ENCODE peak calls at places on chromosomes 11 and 22, in nine cellular contexts. I is CD4-positive, CD25-positive, alpha-beta regulatory T cell; W is spleen; U is IMR-90; V is thoracic aorta; M is Peyer's patch; L is brain microvascular endothelial cell; C is mammary epithelial cell; B is kidney. Z is an unnamed sample.

GRCh38 chr11:77748266-77748665 is 72.3 kb downstream of the RSF1 start:
- DNase-seq in I (no peak), W (no peak), U (no peak), V (no peak), M (no peak), L (no peak), C (no peak), B (no peak), Z (no peak)

GRCh38 chr22:26893711-26894110 is 236.3 kb downstream of the MIAT start:
- DNase-seq in I (no peak), W (no peak), U (no peak), V (no peak), M (no peak), L (no peak), C (no peak), B (no peak), Z (no peak)

GRCh38 chr11:64540426-64540825 is 50.6 kb upstream of the SLC22A12 start:
- DNase-seq in I (no peak), W (peak; percentile 41), U (no peak), V (no peak), M (peak; percentile 22), L (no peak), C (no peak), B (peak; percentile 48), Z (no peak)

GRCh38 chr22:22789233-22789921 is 98.2 kb upstream of the IGLL5 start:
- DNase-seq in I (no peak), W (no peak), U (no peak), V (no peak), M (no peak), L (no peak), C (no peak), B (no peak), Z (no peak)

GRCh38 chr11:34644669-34645406 is 23.9 kb downstream of the EHF start:
- DNase-seq in I (no peak), W (no peak), U (peak; percentile 89), V (no peak), M (no peak), L (peak; percentile 84), C (peak; percentile 73), B (no peak), Z (no peak)

GRCh38 chr11:27456140-27456801 is 16.3 kb downstream of the LGR4 start:
- DNase-seq in I (no peak), W (no peak), U (peak; percentile 50), V (no peak), M (no peak), L (no peak), C (peak; percentile 79), B (no peak), Z (no peak)

GRCh38 chr11:123616505-123617198 is 37.8 kb downstream of the SCN3B start:
- DNase-seq in I (no peak), W (no peak), U (peak; percentile 86), V (no peak), M (no peak), L (no peak), C (peak; percentile 82), B (peak; percentile 84), Z (no peak)

GRCh38 chr22:35227248-35227647 is 30.0 kb upstream of the HMGXB4 start:
- DNase-seq in I (no peak), W (no peak), U (no peak), V (no peak), M (no peak), L (no peak), C (no peak), B (no peak), Z (no peak)

GRCh38 chr11:130587658-130588057 is 139.2 kb downstream of the ADAMTS15 start:
- DNase-seq in I (no peak), W (no peak), U (no peak), V (no peak), M (no peak), L (no peak), C (no peak), B (no peak), Z (no peak)

GRCh38 chr11:95703059-95703458 is 86.5 kb downstream of the FAM76B start:
- DNase-seq in I (peak; percentile 83), W (no peak), U (no peak), V (no peak), M (no peak), L (no peak), C (no peak), B (no peak), Z (no peak)

GRCh38 chr11:8757533-8757932 is 74.9 kb downstream of the RPL27A start:
- DNase-seq in I (no peak), W (no peak), U (no peak), V (no peak), M (no peak), L (no peak), C (no peak), B (no peak), Z (no peak)

GRCh38 chr11:72662036-72662435 is 12.2 kb downstream of the PDE2A start:
- DNase-seq in I (no peak), W (no peak), U (no peak), V (no peak), M (no peak), L (no peak), C (no peak), B (no peak), Z (no peak)

GRCh38 chr11:10856689-10857603 is 907 bp downstream of the ZBED5 start:
- DNase-seq in I (no peak), W (no peak), U (peak; percentile 28), V (no peak), M (no peak), L (peak; percentile 11), C (peak; percentile 60), B (no peak), Z (no peak)

GRCh38 chr11:116249561-116249960 is 523.2 kb downstream of the BUD13 start:
- DNase-seq in I (no peak), W (no peak), U (no peak), V (no peak), M (no peak), L (no peak), C (no peak), B (no peak), Z (no peak)

DNA sequence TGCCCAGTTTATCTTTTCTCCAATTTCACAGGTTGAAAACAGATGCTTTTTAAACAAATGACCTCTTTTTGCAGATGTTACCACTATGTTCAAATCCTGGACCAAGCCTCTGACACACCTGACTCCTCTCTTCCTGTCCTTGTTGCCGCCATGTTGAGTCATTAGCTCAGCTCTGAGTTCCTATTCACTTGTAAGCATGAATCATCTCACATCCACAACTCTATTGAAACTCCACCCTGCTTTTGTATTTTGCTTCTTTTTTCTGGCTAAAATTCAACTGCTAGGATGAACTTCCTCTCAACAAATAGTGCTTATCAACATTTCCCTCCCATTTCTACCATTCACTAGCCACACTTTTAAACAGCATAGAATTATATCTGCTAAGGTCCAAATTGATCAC is 4.1 kb downstream of the JOSD1 start:
- DNase-seq in I (peak; percentile 81), W (no peak), U (peak; percentile 92), V (no peak), M (no peak), L (peak; percentile 80), C (peak; percentile 88), B (no peak), Z (peak; percentile 73)
- H3K36me3 ChIP-seq in I (peaks cover 2% of the 10 kb centered on the region), W (peaks cover 19% of the 10 kb centered on the region), U (peaks cover 13% of the 10 kb centered on the region), V (peaks cover 4% of the 10 kb centered on the region), M (peaks cover 9% of the 10 kb centered on the region), L (peaks cover 18% of the 10 kb centered on the region), C (peaks cover 3% of the 10 kb centered on the region), B (no peaks in the 10 kb centered on the region), Z (no peaks in the 10 kb centered on the region)

GRCh38 chr11:118342503-118343161 is at the start of gene CD3D:
- DNase-seq in I (peak; percentile 84), W (no peak), U (no peak), V (no peak), M (no peak), L (no peak), C (no peak), B (no peak), Z (peak; percentile 94)
- H3K4me3 ChIP-seq in I (peak within 1 kb of the TSS; percentile 100), W (peak within 1 kb of the TSS; percentile 40), U (no peak within 1 kb of the TSS), V (peak within 1 kb of the TSS; percentile 27), M (peak within 1 kb of the TSS; percentile 37), L (no peak within 1 kb of the TSS), C (no peak within 1 kb of the TSS), B (no peak within 1 kb of the TSS), Z (peak within 1 kb of the TSS; percentile 89)

GRCh38 chr11:2520736-2521035 is 75.9 kb downstream of the KCNQ1 start:
- DNase-seq in I (no peak), W (no peak), U (no peak), V (no peak), M (no peak), L (no peak), C (no peak), B (no peak), Z (no peak)

GRCh38 chr11:2518983-2519340 is 74.2 kb downstream of the KCNQ1 start:
- DNase-seq in I (no peak), W (peak; percentile 59), U (no peak), V (no peak), M (peak; percentile 27), L (no peak), C (no peak), B (peak; percentile 59), Z (no peak)

GRCh38 chr11:2521081-2521480 is 76.3 kb downstream of the KCNQ1 start:
- DNase-seq in I (no peak), W (peak; percentile 45), U (no peak), V (no peak), M (peak; percentile 22), L (no peak), C (no peak), B (peak; percentile 56), Z (no peak)

GRCh38 chr11:2519517-2519878 is 74.7 kb downstream of the KCNQ1 start:
- DNase-seq in I (no peak), W (no peak), U (no peak), V (no peak), M (no peak), L (no peak), C (no peak), B (no peak), Z (no peak)

GRCh38 chr11:2519879-2520735 is 75.3 kb downstream of the KCNQ1 start:
- DNase-seq in I (no peak), W (peak; percentile 57), U (no peak), V (no peak), M (peak; percentile 46), L (no peak), C (no peak), B (peak; percentile 64), Z (no peak)
- H3K27ac ChIP-seq in I (no peak overlapping the region), W (no peak overlapping the region), U (no peak overlapping the region), V (no peak overlapping the region), M (no peak overlapping the region), L (no peak overlapping the region), C (no peak overlapping the region), B (no peak overlapping the region), Z (no peak overlapping the region)

GRCh38 chr11:111807098-111807497 is 40.9 kb upstream of the PPP2R1B start:
- DNase-seq in I (no peak), W (no peak), U (no peak), V (no peak), M (no peak), L (no peak), C (no peak), B (no peak), Z (no peak)
- H3K36me3 ChIP-seq in I (peaks cover 47% of the 10 kb centered on the region), W (peaks cover 86% of the 10 kb centered on the region), U (peaks cover 14% of the 10 kb centered on the region), V (peaks cover 15% of the 10 kb centered on the region), M (peaks cover 40% of the 10 kb centered on the region), L (peaks cover 6% of the 10 kb centered on the region), C (no peaks in the 10 kb centered on the region), B (peaks cover 11% of the 10 kb centered on the region), Z (peaks cover 18% of the 10 kb centered on the region)

GRCh38 chr11:67409781-67410368 is 5.6 kb upstream of the CARNS1 start:
- DNase-seq in I (no peak), W (peak; percentile 91), U (no peak), V (no peak), M (peak; percentile 67), L (no peak), C (no peak), B (no peak), Z (no peak)
- H3K4me3 ChIP-seq in I (peak overlapping the region; percentile 57), W (peak overlapping the region; percentile 42), U (no peak overlapping the region), V (no peak overlapping the region), M (peak overlapping the region; percentile 39), L (no peak overlapping the region), C (no peak overlapping the region), B (no peak overlapping the region), Z (peak overlapping the region; percentile 77)

GRCh38 chr11:69599502-69599901 is 41.5 kb upstream of the CCND1 start:
- DNase-seq in I (no peak), W (no peak), U (no peak), V (no peak), M (no peak), L (no peak), C (no peak), B (no peak), Z (no peak)
- H3K27ac ChIP-seq in I (no peak overlapping the region), W (no peak overlapping the region), U (no peak overlapping the region), V (no peak overlapping the region), M (no peak overlapping the region), L (no peak overlapping the region), C (no peak overlapping the region), B (no peak overlapping the region), Z (no peak overlapping the region)

Z was measured in CD4-positive, alpha-beta memory T cell.